ENCODE peak calls at places on chromosomes 6 and 20, in four cellular contexts. Z, E, R and S are unnamed samples.

GRCh38 chr6:140138311-140138994 is 764.0 kb upstream of the CITED2 start:
- DNase-seq in Z (no peak), E (no peak), R (no peak), S (no peak)

GRCh38 chr6:32609731-32610640 is 20.3 kb upstream of the HLA-DRB1 start:
- DNase-seq in Z (peak; percentile 21), E (peak; percentile 84), R (peak; percentile 100), S (no peak)

GRCh38 chr6:14770572-14770971 is 475.3 kb upstream of the JARID2 start:
- DNase-seq in Z (no peak), E (no peak), R (no peak), S (no peak)

GRCh38 chr20:61746781-61747180 is 318.9 kb downstream of the TAF4 start:
- DNase-seq in Z (no peak), E (no peak), R (no peak), S (no peak)

GRCh38 chr6:15864708-15865062 is 201.9 kb upstream of the DTNBP1 start:
- DNase-seq in Z (no peak), E (no peak), R (no peak), S (no peak)

GRCh38 chr6:49651239-49651638 is 14.6 kb upstream of the RHAG start:
- DNase-seq in Z (no peak), E (no peak), R (no peak), S (no peak)

GRCh38 chr6:158344534-158344933 is 32.3 kb downstream of the TULP4 start:
- DNase-seq in Z (no peak), E (no peak), R (peak; percentile 28), S (no peak)

GRCh38 chr20:37384683-37385174 is 38.8 kb downstream of the SRC start:
- DNase-seq in Z (no peak), E (peak; percentile 82), R (no peak), S (peak; percentile 82)

GRCh38 chr6:170584954-170585498 is 589 bp upstream of the PDCD2 start:
- DNase-seq in Z (no peak), E (no peak), R (no peak), S (peak; percentile 15)

GRCh38 chr6:57198926-57199636 is 23.0 kb downstream of the RAB23 start:
- DNase-seq in Z (no peak), E (no peak), R (no peak), S (peak; percentile 44)

GRCh38 chr20:32968833-32969241 is 35.4 kb downstream of the SUN5 start:
- DNase-seq in Z (no peak), E (no peak), R (no peak), S (peak; percentile 3)

GRCh38 chr20:4135385-4136077 is 120.2 kb upstream of the RNF24 start:
- DNase-seq in Z (peak; percentile 99), E (peak; percentile 58), R (no peak), S (no peak)

GRCh38 chr6:147043994-147044477 is 160.2 kb upstream of the STXBP5 start:
- DNase-seq in Z (no peak), E (no peak), R (no peak), S (no peak)

GRCh38 chr6:79756496-79756895 is 125.4 kb downstream of the SH3BGRL2 start:
- DNase-seq in Z (no peak), E (no peak), R (no peak), S (no peak)

GRCh38 chr6:151010111-151010510 is 144.6 kb downstream of the MTHFD1L start:
- DNase-seq in Z (no peak), E (no peak), R (no peak), S (no peak)

GRCh38 chr6:84392292-84392691 is 164.8 kb upstream of the CEP162 start:
- DNase-seq in Z (no peak), E (no peak), R (no peak), S (no peak)

GRCh38 chr6:100202417-100203194 is 208.6 kb upstream of the MCHR2 start:
- DNase-seq in Z (no peak), E (no peak), R (no peak), S (no peak)

GRCh38 chr6:453152-453551 is 61.6 kb downstream of the IRF4 start:
- DNase-seq in Z (no peak), E (no peak), R (no peak), S (no peak)

GRCh38 chr20:58099956-58100730 is 128.3 kb downstream of the ANKRD60 start:
- DNase-seq in Z (no peak), E (no peak), R (no peak), S (no peak)

GRCh38 chr20:25287631-25288290 is 39.9 kb downstream of the PYGB start:
- DNase-seq in Z (no peak), E (no peak), R (no peak), S (no peak)

GRCh38 chr6:124882580-124883393 is 79.5 kb upstream of the RNF217 start:
- DNase-seq in Z (no peak), E (no peak), R (no peak), S (no peak)

GRCh38 chr20:16027710-16028109 is 545.5 kb downstream of the KIF16B start:
- DNase-seq in Z (no peak), E (no peak), R (no peak), S (no peak)

GRCh38 chr6:105163186-105163585 is 16.6 kb downstream of the POPDC3 start:
- DNase-seq in Z (no peak), E (no peak), R (no peak), S (no peak)

GRCh38 chr20:52242237-52243230 is 51.0 kb upstream of the ZFP64 start:
- DNase-seq in Z (no peak), E (peak; percentile 6), R (no peak), S (no peak)

GRCh38 chr6:15921243-15921642 is 207.6 kb upstream of the MYLIP start:
- DNase-seq in Z (no peak), E (no peak), R (no peak), S (no peak)

DNA sequence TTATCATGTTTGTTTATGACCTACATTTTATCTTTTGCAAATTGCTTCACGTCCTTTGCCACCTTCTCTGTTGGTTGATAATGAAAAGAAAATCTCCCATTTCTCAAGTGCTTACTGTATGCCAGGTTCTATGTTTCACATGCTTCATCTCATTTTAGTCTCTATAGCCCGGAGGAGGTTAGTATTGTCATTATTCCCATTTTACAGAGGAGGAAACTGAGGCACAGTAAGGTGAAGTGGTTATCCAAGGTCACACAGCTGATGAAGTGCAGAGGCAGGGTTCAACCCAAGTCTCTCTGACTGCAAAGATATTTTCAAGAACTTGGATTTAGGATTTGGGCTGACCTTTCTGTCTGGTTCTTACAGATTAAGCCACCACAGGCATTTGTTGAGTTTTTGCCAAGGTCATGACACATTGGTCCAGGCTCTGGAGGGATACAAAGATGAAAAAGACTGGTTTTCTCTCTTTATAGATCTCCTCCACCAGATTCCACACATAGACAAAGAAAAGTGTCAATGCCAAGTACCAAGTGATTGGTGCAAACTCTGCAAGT is 20.6 kb downstream of the CNBD2 start:
- DNase-seq in Z (no peak), E (peak; percentile 19), R (no peak), S (no peak)
- TF ChIP-seq TCF7 in Z (no peak), E (no peak), R (no peak), S (no peak)

DNA sequence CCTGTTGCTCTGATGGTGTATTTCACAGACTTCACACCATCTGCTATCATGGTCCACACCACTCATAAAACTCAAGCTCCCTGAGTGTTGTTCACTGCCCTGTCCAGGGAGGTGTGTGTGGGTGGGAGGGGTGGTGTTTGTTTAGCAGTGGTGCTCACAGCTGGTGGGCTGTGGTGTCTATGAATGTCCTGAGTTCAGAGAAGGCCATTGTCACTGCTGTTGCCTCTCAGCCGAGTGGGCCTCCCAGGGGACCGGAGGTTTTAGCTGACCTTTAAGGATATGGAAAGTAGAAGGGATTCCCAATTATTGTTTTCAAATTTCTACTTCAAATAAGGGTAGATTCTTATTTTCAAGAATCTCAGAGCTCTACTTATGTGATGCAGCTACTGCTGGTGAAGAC is 45.6 kb downstream of the DTD1 start:
- DNase-seq in Z (no peak), E (no peak), R (no peak), S (no peak)
- TF ChIP-seq TCF7 in Z (no peak), E (no peak), R (no peak), S (no peak)

GRCh38 chr20:17559338-17559737 is 10.5 kb upstream of the DSTN start:
- DNase-seq in Z (no peak), E (no peak), R (no peak), S (no peak)

GRCh38 chr20:17556842-17557674 is 12.8 kb upstream of the DSTN start:
- DNase-seq in Z (no peak), E (peak; percentile 11), R (no peak), S (no peak)

GRCh38 chr20:17558941-17559304 is 11.0 kb upstream of the DSTN start:
- DNase-seq in Z (no peak), E (no peak), R (no peak), S (no peak)

GRCh38 chr20:17558154-17558940 is 11.5 kb upstream of the DSTN start:
- DNase-seq in Z (peak; percentile 83), E (peak; percentile 65), R (no peak), S (no peak)

GRCh38 chr20:17557675-17558006 is 12.2 kb upstream of the DSTN start:
- DNase-seq in Z (peak; percentile 50), E (peak; percentile 18), R (no peak), S (no peak)
- TF ChIP-seq TCF7 in Z (no peak), E (no peak), R (no peak), S (no peak)

GRCh38 chr20:10536531-10536930 is 101.4 kb downstream of the SLX4IP start:
- DNase-seq in Z (peak; percentile 61), E (no peak), R (no peak), S (peak; percentile 58)
- TF ChIP-seq TCF7 in Z (no peak), E (no peak), R (no peak), S (no peak)

GRCh38 chr20:63542696-63543095 is 4.9 kb downstream of the SRMS start:
- DNase-seq in Z (no peak), E (no peak), R (no peak), S (no peak)
- TF ChIP-seq TCF7 in Z (no peak), E (no peak), R (no peak), S (no peak)

GRCh38 chr6:28357036-28357435 is 7.3 kb downstream of the ZKSCAN3 start:
- DNase-seq in Z (no peak), E (peak; percentile 66), R (no peak), S (no peak)
- TF ChIP-seq TCF7 in Z (no peak), E (no peak), R (no peak), S (no peak)

DNA sequence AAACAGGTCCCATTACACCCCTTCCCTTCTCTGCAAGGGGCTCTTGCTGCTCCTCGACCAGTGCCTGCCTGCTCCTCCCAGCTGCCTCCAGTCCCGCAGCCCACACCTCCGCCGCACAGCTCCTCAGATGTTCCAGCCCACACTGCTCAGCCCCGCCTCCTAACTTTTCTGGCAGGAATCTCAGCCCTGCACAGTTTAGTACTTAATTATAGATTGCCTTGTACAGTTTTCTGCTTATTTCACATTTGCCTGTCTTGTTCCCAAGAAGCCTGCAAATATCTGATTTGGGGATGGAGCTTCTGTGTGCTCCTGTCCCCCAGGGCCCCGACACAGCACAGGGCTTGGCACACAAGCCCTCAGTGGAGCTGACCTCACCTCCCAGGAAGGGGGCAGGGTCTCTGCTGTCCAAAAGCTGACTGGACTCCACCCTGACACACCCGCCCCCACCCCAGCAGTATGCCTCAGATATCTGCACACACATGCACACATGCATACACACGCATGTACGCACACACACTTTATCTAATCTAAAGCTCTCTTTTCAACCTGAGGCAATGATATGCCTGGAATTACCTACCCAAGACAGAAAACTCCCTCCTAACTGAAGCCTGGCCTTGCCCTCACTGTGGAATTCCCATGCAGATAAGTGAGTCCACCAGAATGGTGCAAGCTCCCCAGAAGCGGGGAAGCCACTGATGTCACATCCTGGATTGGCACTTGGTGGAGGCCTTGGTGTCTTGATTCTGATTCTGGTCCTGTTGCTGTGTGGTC is 1.2 kb upstream of the PNPLA1 start:
- DNase-seq in Z (no peak), E (no peak), R (no peak), S (no peak)
- TF ChIP-seq TCF7 in Z (no peak), E (no peak), R (no peak), S (no peak)